ENCODE peak calls at places on chromosomes 11 and 22, in four cellular contexts. P is A549, W is HepG2, Z is K562. E is an unnamed sample.

GRCh38 chr11:15852179-15852578 is 504.2 kb downstream of the SOX6 start:
- DNase-seq in P (no peak), W (peak), Z (peak), E (no peak)

GRCh38 chr11:13970986-13971385 is 8.5 kb downstream of the SPON1 start:
- DNase-seq in P (peak), W (peak), Z (no peak), E (peak)

GRCh38 chr22:38971202-38971601 is 10.9 kb upstream of the APOBEC3B start:
- DNase-seq in P (no peak), W (no peak), Z (no peak), E (no peak)

GRCh38 chr11:61908730-61909622 is 8.4 kb downstream of the RAB3IL1 start:
- DNase-seq in P (no peak), W (no peak), Z (peak), E (no peak)

GRCh38 chr11:110125632-110126031 is 32.4 kb downstream of the ZC3H12C start:
- DNase-seq in P (no peak), W (peak), Z (peak), E (no peak)

GRCh38 chr11:86244063-86244521 is 461 bp upstream of the EED start:
- DNase-seq in P (peak), W (peak), Z (peak), E (peak)

GRCh38 chr11:15819679-15820286 is 536.6 kb downstream of the SOX6 start:
- DNase-seq in P (peak), W (peak), Z (peak), E (no peak)

GRCh38 chr11:30143098-30143705 is 87.6 kb upstream of the FSHB start:
- DNase-seq in P (peak), W (peak), Z (peak), E (peak)

GRCh38 chr11:118917488-118918127 is 8.1 kb downstream of the BCL9L start:
- DNase-seq in P (no peak), W (peak), Z (no peak), E (no peak)

GRCh38 chr11:96134622-96135021 is 208.4 kb downstream of the MAML2 start:
- DNase-seq in P (no peak), W (no peak), Z (no peak), E (no peak)

GRCh38 chr11:108551653-108552462 is 41.7 kb downstream of the EXPH5 start:
- DNase-seq in P (no peak), W (no peak), Z (peak), E (no peak)

GRCh38 chr11:120183701-120184141 is 27.1 kb upstream of the OAF start:
- DNase-seq in P (no peak), W (no peak), Z (no peak), E (no peak)

GRCh38 chr11:88520391-88520790 is 182.9 kb upstream of the CTSC start:
- DNase-seq in P (no peak), W (no peak), Z (no peak), E (no peak)

GRCh38 chr22:48579035-48579914 is 1248.4 kb downstream of the BRD1 start:
- DNase-seq in P (no peak), W (peak), Z (no peak), E (no peak)

GRCh38 chr22:28072066-28072465 is 153.0 kb upstream of the PITPNB start:
- DNase-seq in P (no peak), W (no peak), Z (no peak), E (no peak)

GRCh38 chr11:92801685-92802084 is 167.8 kb upstream of the MTNR1B start:
- DNase-seq in P (no peak), W (no peak), Z (no peak), E (no peak)

GRCh38 chr11:45664376-45665205 is 831 bp downstream of the CHST1 start:
- DNase-seq in P (no peak), W (no peak), Z (no peak), E (peak)

GRCh38 chr11:66371627-66372415 is at the start of gene SLC29A2:
- DNase-seq in P (peak), W (no peak), Z (peak), E (peak)

GRCh38 chr11:104700609-104701008 is 197.7 kb downstream of the CASP12 start:
- DNase-seq in P (no peak), W (no peak), Z (no peak), E (no peak)

GRCh38 chr22:36151006-36151595 is 9.5 kb downstream of the APOL3 start:
- DNase-seq in P (no peak), W (no peak), Z (no peak), E (no peak)

GRCh38 chr11:96215094-96215782 is 127.8 kb downstream of the MAML2 start:
- DNase-seq in P (no peak), W (no peak), Z (peak), E (no peak)

GRCh38 chr11:19441752-19442553 is 201.2 kb upstream of the E2F8 start:
- DNase-seq in P (peak), W (no peak), Z (peak), E (peak)

GRCh38 chr22:17767236-17768065 is 6.8 kb downstream of the BID start:
- DNase-seq in P (no peak), W (no peak), Z (no peak), E (no peak)

GRCh38 chr11:45930031-45930794 is 7.8 kb downstream of the LARGE2 start:
- DNase-seq in P (no peak), W (no peak), Z (no peak), E (peak)

GRCh38 chr11:36605221-36606216 is 7.5 kb upstream of the RAG2 start:
- DNase-seq in P (no peak), W (no peak), Z (no peak), E (no peak)

GRCh38 chr11:2207212-2207611 is 35.6 kb upstream of the TH start:
- DNase-seq in P (no peak), W (no peak), Z (peak), E (no peak)

GRCh38 chr11:131815631-131816030 is 445.2 kb downstream of the NTM start:
- DNase-seq in P (no peak), W (no peak), Z (no peak), E (no peak)

GRCh38 chr11:72591785-72592490 is 82.3 kb downstream of the PDE2A start:
- DNase-seq in P (no peak), W (no peak), Z (no peak), E (no peak)

GRCh38 chr22:18056161-18056666 is 21.6 kb upstream of the PEX26 start:
- DNase-seq in P (no peak), W (peak), Z (no peak), E (peak)

GRCh38 chr11:111910637-111911562 is 670 bp downstream of the CRYAB start:
- DNase-seq in P (no peak), W (no peak), Z (peak), E (no peak)

GRCh38 chr22:33006220-33006954 is 51.8 kb downstream of the SYN3 start:
- DNase-seq in P (no peak), W (peak), Z (no peak), E (no peak)

GRCh38 chr11:17263803-17264202 is 12.7 kb upstream of the NUCB2 start:
- DNase-seq in P (no peak), W (no peak), Z (peak), E (no peak)

GRCh38 chr22:47835726-47836125 is 1073.3 kb downstream of the TBC1D22A start:
- DNase-seq in P (no peak), W (peak), Z (no peak), E (no peak)

GRCh38 chr22:35212020-35212419 is 45.3 kb upstream of the HMGXB4 start:
- DNase-seq in P (no peak), W (no peak), Z (peak), E (no peak)

GRCh38 chr11:67356867-67357561 is 3.7 kb upstream of the POLD4 start:
- DNase-seq in P (peak), W (peak), Z (peak), E (peak)

GRCh38 chr11:122633219-122633829 is 22.2 kb upstream of the UBASH3B start:
- DNase-seq in P (peak), W (peak), Z (no peak), E (peak)

DNA sequence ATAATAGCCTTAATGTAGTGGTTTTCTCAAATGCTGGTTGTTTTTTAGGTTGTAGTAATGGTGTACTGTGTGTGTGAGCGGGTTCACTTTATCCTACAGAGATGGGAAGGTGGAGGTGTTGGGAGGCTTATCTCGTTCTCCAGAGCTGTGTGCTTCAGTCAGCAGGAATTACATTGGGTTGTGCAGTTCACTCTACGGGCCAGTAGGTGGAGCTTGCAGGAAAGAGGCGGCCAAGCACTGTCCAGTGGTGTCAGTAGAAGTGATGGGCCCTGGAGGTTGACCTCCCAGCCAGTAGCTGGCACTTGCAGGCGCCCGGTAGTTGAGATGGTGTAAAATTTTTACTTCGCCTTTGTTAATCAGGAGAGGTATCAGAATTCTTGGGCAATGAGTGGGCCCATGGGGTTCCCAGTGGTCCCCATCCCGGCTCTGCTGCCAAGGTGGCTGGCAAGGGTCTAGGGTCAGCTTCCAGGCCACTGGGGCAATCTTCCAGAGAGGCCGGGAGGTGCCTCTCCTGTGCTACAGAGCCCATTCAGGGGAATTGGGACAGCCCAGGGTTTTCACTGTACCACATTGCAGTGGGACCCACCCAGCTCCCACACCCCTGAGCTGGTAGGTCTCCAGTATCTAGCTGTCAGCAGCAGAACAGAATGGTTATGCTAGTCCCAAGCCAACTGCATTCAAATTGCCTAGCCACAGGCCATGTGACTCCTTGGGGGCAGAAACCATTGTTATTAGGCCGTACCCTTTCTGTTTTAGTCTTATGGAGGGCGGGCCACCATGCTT is 43.8 kb downstream of the BIRC2 start:
- DNase-seq in P (peak), W (peak), Z (peak), E (peak)
- TF ChIP-seq CHD2 in P (no peak), W (no peak), Z (no peak), E (no peak)

DNA sequence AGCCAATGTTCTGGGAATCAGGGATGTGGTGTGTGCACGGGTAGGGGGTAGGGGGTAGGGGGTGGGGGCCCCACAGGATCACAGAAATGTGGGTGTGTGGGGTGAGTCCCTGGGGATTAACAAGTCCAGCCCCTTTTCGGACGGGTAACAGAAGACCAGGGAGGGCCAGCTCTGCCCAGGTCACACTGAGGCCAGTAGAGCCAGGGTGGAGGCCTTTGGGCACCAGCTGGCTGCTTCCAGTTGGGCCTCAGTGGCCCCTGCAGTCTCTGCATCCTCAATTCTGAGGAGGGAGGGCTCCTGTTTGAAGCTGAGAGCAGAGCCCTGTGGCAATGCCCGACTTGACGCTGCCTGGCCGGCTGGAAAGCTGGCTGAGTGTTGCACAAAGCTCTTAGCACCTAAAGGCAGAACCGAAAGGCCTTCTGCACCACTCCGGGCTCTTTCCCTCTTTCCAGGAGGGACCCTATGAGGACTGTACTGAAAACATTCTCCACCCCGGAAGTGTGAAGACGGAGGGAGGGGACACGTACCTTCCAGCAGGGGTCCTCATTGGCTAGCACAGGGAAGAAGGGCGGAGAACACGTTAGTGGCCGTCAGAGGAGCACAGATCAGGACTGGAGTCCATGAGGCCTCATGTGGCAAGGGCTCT is 120.4 kb downstream of the PHF21B start:
- DNase-seq in P (no peak), W (no peak), Z (peak), E (peak)
- TF ChIP-seq CHD2 in P (no peak), W (no peak), Z (no peak), E (no peak)

GRCh38 chr22:31340360-31340759 is 5.8 kb downstream of the PATZ1 start:
- DNase-seq in P (no peak), W (peak), Z (no peak), E (no peak)
- TF ChIP-seq CHD2 in P (no peak), W (no peak), Z (no peak), E (no peak)

GRCh38 chr11:44095506-44096359 is at the start of gene EXT2:
- DNase-seq in P (peak), W (peak), Z (peak), E (peak)
- TF ChIP-seq CHD2 in P (no peak), W (no peak), Z (no peak), E (no peak)

GRCh38 chr11:47689480-47689879 is 25.7 kb downstream of the AGBL2 start:
- DNase-seq in P (no peak), W (no peak), Z (no peak), E (no peak)
- TF ChIP-seq CHD2 in P (no peak), W (no peak), Z (no peak), E (no peak)